ENCODE peak calls at places on chromosomes 12 and 14, in five cellular contexts. One of them, this sample, is unnamed.

GRCh38 chr12:108307006-108307405 is 32.1 kb downstream of the CMKLR1 start:
- DNase-seq in HepG2: no peak
- DNase-seq in K562: no peak
- DNase-seq in HCT116: no peak
- DNase-seq in GM12878: no peak
- DNase-seq in this sample: no peak

GRCh38 chr14:94322648-94323570 is at the start of gene SERPINA6:
- DNase-seq in K562: no peak
- DNase-seq in HCT116: no peak
- DNase-seq in GM12878: no peak
- DNase-seq in HepG2: peak
- DNase-seq in this sample: no peak

GRCh38 chr12:94795520-94795919 is 145.2 kb upstream of the TMCC3 start:
- DNase-seq in HCT116: peak
- DNase-seq in GM12878: no peak
- DNase-seq in K562: no peak
- DNase-seq in HepG2: no peak
- DNase-seq in this sample: no peak

GRCh38 chr14:88386395-88386794 is 938 bp downstream of the SPATA7 start:
- DNase-seq in GM12878: no peak
- DNase-seq in HCT116: no peak
- DNase-seq in HepG2: no peak
- DNase-seq in K562: no peak
- DNase-seq in this sample: no peak

GRCh38 chr14:58426819-58427288 is 477 bp downstream of the TIMM9 start:
- DNase-seq in K562: peak
- DNase-seq in HCT116: no peak
- DNase-seq in GM12878: no peak
- DNase-seq in HepG2: peak
- DNase-seq in this sample: peak

GRCh38 chr14:64772394-64772950 is 68.2 kb downstream of the PLEKHG3 start:
- DNase-seq in HepG2: peak
- DNase-seq in HCT116: no peak
- DNase-seq in GM12878: no peak
- DNase-seq in K562: no peak
- DNase-seq in this sample: no peak

GRCh38 chr14:105884808-105885281 is 358.5 kb downstream of the TMEM121 start:
- DNase-seq in K562: no peak
- DNase-seq in GM12878: no peak
- DNase-seq in HCT116: no peak
- DNase-seq in HepG2: no peak
- DNase-seq in this sample: no peak

GRCh38 chr14:51650721-51651387 is 856 bp upstream of the FRMD6 start:
- DNase-seq in HepG2: no peak
- DNase-seq in HCT116: no peak
- DNase-seq in K562: no peak
- DNase-seq in GM12878: no peak
- DNase-seq in this sample: peak

GRCh38 chr14:75222208-75222701 is 45.8 kb upstream of the TMED10 start:
- DNase-seq in HCT116: no peak
- DNase-seq in HepG2: no peak
- DNase-seq in K562: no peak
- DNase-seq in GM12878: peak
- DNase-seq in this sample: no peak

GRCh38 chr14:22106700-22107697 is 433.4 kb upstream of the OR4E1 start:
- DNase-seq in HepG2: no peak
- DNase-seq in K562: no peak
- DNase-seq in GM12878: no peak
- DNase-seq in HCT116: no peak
- DNase-seq in this sample: no peak

GRCh38 chr12:40988831-40989230 is 199.3 kb upstream of the PDZRN4 start:
- DNase-seq in HCT116: no peak
- DNase-seq in GM12878: no peak
- DNase-seq in K562: no peak
- DNase-seq in HepG2: no peak
- DNase-seq in this sample: peak

GRCh38 chr12:120089105-120089504 is 27.4 kb downstream of the RAB35 start:
- DNase-seq in HepG2: no peak
- DNase-seq in GM12878: no peak
- DNase-seq in HCT116: no peak
- DNase-seq in K562: no peak
- DNase-seq in this sample: no peak

GRCh38 chr12:113030875-113031525 is 25.5 kb upstream of the DTX1 start:
- DNase-seq in GM12878: no peak
- DNase-seq in HCT116: peak
- DNase-seq in K562: peak
- DNase-seq in HepG2: peak
- DNase-seq in this sample: peak

GRCh38 chr14:69610020-69610858 is 1.2 kb upstream of the SUSD6 start:
- DNase-seq in HCT116: no peak
- DNase-seq in HepG2: no peak
- DNase-seq in GM12878: no peak
- DNase-seq in K562: no peak
- DNase-seq in this sample: no peak

GRCh38 chr14:35470775-35471174 is 63.2 kb upstream of the INSM2 start:
- DNase-seq in K562: peak
- DNase-seq in HCT116: no peak
- DNase-seq in GM12878: no peak
- DNase-seq in HepG2: no peak
- DNase-seq in this sample: peak

GRCh38 chr12:7188557-7189397 is 709 bp upstream of the PEX5 start:
- DNase-seq in HCT116: peak
- DNase-seq in GM12878: peak
- DNase-seq in K562: peak
- DNase-seq in HepG2: peak
- DNase-seq in this sample: peak

GRCh38 chr14:101714394-101714793 is 47.1 kb upstream of the PPP2R5C start:
- DNase-seq in GM12878: no peak
- DNase-seq in HCT116: no peak
- DNase-seq in K562: peak
- DNase-seq in HepG2: no peak
- DNase-seq in this sample: no peak

GRCh38 chr14:88352299-88353097 is 29.4 kb upstream of the KCNK10 start:
- DNase-seq in HepG2: no peak
- DNase-seq in GM12878: no peak
- DNase-seq in K562: no peak
- DNase-seq in HCT116: no peak
- DNase-seq in this sample: no peak

GRCh38 chr12:1533602-1534304 is 60.6 kb downstream of the FBXL14 start:
- DNase-seq in HCT116: no peak
- DNase-seq in GM12878: peak
- DNase-seq in K562: no peak
- DNase-seq in HepG2: no peak
- DNase-seq in this sample: no peak

GRCh38 chr14:69268763-69269162 is 8.8 kb downstream of the GALNT16 start:
- DNase-seq in K562: no peak
- DNase-seq in HepG2: no peak
- DNase-seq in HCT116: no peak
- DNase-seq in GM12878: no peak
- DNase-seq in this sample: no peak

GRCh38 chr12:19239046-19239445 is 109.5 kb downstream of the PLEKHA5 start:
- DNase-seq in HepG2: no peak
- DNase-seq in HCT116: no peak
- DNase-seq in K562: no peak
- DNase-seq in GM12878: no peak
- DNase-seq in this sample: no peak

GRCh38 chr14:90756755-90757345 is 59.4 kb downstream of the TTC7B start:
- DNase-seq in HepG2: no peak
- DNase-seq in GM12878: no peak
- DNase-seq in K562: no peak
- DNase-seq in HCT116: no peak
- DNase-seq in this sample: no peak

GRCh38 chr14:57080691-57081090 is 188.0 kb downstream of the EXOC5 start:
- DNase-seq in HepG2: no peak
- DNase-seq in GM12878: no peak
- DNase-seq in HCT116: no peak
- DNase-seq in K562: no peak
- DNase-seq in this sample: no peak

GRCh38 chr14:54625158-54625557 is 58.2 kb downstream of the SAMD4A start:
- DNase-seq in K562: no peak
- DNase-seq in GM12878: no peak
- DNase-seq in HCT116: no peak
- DNase-seq in HepG2: no peak
- DNase-seq in this sample: peak

GRCh38 chr14:39467889-39468524 is 35.8 kb upstream of the FBXO33 start:
- DNase-seq in GM12878: no peak
- DNase-seq in HCT116: peak
- DNase-seq in K562: no peak
- DNase-seq in HepG2: peak
- DNase-seq in this sample: peak

GRCh38 chr12:93593833-93594232 is 21.4 kb downstream of the SOCS2 start:
- DNase-seq in HepG2: no peak
- DNase-seq in HCT116: no peak
- DNase-seq in GM12878: no peak
- DNase-seq in K562: no peak
- DNase-seq in this sample: no peak

GRCh38 chr12:65651060-65651459 is 173.2 kb upstream of the HMGA2 start:
- DNase-seq in K562: no peak
- DNase-seq in HepG2: no peak
- DNase-seq in HCT116: no peak
- DNase-seq in GM12878: no peak
- DNase-seq in this sample: no peak

GRCh38 chr12:48956279-48957140 is 777 bp downstream of the ARF3 start:
- DNase-seq in K562: peak
- DNase-seq in GM12878: peak
- DNase-seq in HepG2: peak
- DNase-seq in HCT116: peak
- DNase-seq in this sample: peak

GRCh38 chr14:36510078-36510799 is 9.8 kb downstream of the NKX2-1 start:
- DNase-seq in K562: no peak
- DNase-seq in GM12878: no peak
- DNase-seq in HepG2: no peak
- DNase-seq in HCT116: no peak
- DNase-seq in this sample: peak

GRCh38 chr12:50550530-50551223 is 45.9 kb downstream of the DIP2B start:
- DNase-seq in HCT116: no peak
- DNase-seq in K562: peak
- DNase-seq in HepG2: no peak
- DNase-seq in GM12878: no peak
- DNase-seq in this sample: no peak

GRCh38 chr14:100724061-100724460 is 2.6 kb upstream of the DLK1 start:
- DNase-seq in K562: no peak
- DNase-seq in HCT116: no peak
- DNase-seq in HepG2: no peak
- DNase-seq in GM12878: no peak
- DNase-seq in this sample: no peak

DNA sequence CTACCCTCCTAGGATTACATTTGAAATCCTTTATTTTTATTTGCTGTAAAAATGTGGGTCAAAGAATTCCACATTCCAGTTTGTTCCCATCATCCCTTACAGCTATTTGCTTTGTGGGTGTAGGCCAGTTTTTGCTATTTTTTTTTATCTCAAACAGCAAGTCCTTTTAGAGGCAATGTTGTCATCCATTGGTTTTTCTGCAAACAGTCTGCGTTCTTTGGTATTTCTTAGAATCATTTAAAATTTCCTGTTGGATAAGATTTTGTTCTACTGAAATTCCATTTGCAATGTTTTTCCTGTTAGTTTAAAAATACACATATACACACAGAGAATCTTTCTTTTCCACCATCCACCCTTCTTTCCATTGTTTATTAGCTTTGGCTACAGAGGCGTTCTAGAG is 53.3 kb upstream of the STK38L start:
- DNase-seq in HepG2: no peak
- DNase-seq in K562: no peak
- DNase-seq in GM12878: no peak
- DNase-seq in HCT116: no peak
- DNase-seq in this sample: no peak
- TF ChIP-seq JUND in HepG2: no peak
- TF ChIP-seq JUND in K562: no peak
- TF ChIP-seq JUND in GM12878: no peak
- TF ChIP-seq JUND in HCT116: no peak
- TF ChIP-seq JUND in this sample: no peak

DNA sequence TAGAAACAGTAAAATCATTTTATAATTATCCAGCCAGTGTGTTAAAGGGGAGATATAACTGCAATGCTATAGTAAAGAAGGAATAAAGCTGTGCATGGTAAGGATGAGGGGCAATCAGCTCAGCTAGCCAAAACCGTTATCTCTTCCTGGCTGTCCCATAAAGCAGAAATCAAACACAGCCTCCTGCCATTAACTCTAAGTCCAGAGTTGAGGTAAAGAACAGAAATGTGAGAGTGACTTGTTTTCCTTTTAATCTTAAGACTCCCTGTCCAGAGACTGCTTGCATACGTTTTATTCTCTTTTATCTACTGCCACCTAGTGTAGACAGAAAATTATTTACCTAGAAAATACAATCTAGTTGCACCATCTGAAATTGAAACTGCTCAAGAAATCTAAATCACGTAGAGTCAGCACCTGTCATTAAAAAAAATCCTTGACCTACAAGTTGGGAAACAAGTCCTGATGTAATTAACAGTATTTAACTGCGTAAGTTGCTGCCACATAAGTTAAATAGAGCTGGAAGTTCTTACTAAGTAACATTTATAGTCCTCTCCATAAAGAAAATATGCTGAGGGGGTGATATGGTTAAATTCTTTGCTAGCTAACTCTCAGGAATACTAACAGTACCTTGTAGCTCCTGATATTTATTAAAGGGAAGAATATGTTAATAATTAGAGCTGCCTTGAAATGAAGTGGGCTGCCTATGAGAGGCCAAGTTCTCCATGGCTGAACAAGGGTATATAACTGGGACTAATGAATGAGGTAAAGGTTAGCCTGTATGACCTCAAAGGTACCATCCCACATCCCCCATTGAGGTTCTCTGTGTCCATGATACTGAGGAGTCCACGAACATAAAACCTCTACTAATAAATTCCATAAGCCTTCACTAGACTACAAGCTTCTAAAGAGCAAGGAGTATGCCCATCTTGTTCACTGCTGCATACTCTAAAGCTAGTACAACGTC is 62.7 kb downstream of the GALNT4 start:
- DNase-seq in HepG2: peak
- DNase-seq in HCT116: peak
- DNase-seq in GM12878: no peak
- DNase-seq in K562: peak
- DNase-seq in this sample: peak
- TF ChIP-seq JUND in HepG2: no peak
- TF ChIP-seq JUND in HCT116: no peak
- TF ChIP-seq JUND in GM12878: no peak
- TF ChIP-seq JUND in K562: no peak
- TF ChIP-seq JUND in this sample: no peak

DNA sequence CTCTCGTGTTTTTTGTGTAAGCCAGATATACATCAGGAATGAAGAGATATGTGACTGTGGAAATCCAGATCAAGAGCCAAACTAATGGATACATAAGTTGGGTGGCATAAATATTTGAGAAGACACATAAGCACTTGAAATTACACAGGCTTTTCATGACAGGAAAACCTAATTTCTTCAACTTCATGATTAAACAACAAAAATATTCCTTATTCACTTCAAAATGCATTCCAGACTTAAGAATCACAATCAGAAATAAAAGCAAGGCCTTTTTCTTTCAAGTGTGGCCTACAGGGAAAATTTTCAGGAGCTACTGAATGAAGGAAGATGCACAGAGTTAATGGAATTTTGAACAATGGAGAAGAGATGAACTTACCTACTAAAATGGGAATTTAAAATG is 515.6 kb downstream of the FOXG1 start:
- DNase-seq in K562: no peak
- DNase-seq in HCT116: no peak
- DNase-seq in GM12878: no peak
- DNase-seq in HepG2: no peak
- DNase-seq in this sample: no peak
- TF ChIP-seq JUND in K562: no peak
- TF ChIP-seq JUND in HCT116: no peak
- TF ChIP-seq JUND in GM12878: no peak
- TF ChIP-seq JUND in HepG2: no peak
- TF ChIP-seq JUND in this sample: no peak

GRCh38 chr12:92158711-92159534 is 13.3 kb upstream of the BTG1 start:
- DNase-seq in HCT116: no peak
- DNase-seq in GM12878: no peak
- DNase-seq in HepG2: no peak
- DNase-seq in K562: no peak
- DNase-seq in this sample: no peak
- TF ChIP-seq JUND in HCT116: no peak
- TF ChIP-seq JUND in GM12878: no peak
- TF ChIP-seq JUND in HepG2: no peak
- TF ChIP-seq JUND in K562: no peak
- TF ChIP-seq JUND in this sample: no peak

This sample was measured in T47D.